ENCODE peak calls at places on chromosomes 13 and 19, in seven cellular contexts. One of them, this sample, is unnamed. For H3K9me3, the result is how much of the 10 kb centered on the place peaks cover.

GRCh38 chr13:113548171-113548641 is 36.3 kb upstream of the TFDP1 start:
- DNase-seq in stomach: no peak
- DNase-seq in IMR-90: no peak
- DNase-seq in endothelial cell of umbilical vein: no peak
- DNase-seq in tibial nerve: no peak
- DNase-seq in esophagus muscularis mucosa: no peak
- DNase-seq in body of pancreas: no peak
- DNase-seq in this sample: no peak

GRCh38 chr13:46295531-46296464 is 84.1 kb downstream of the LRRC63 start:
- DNase-seq in tibial nerve: no peak
- DNase-seq in IMR-90: peak
- DNase-seq in esophagus muscularis mucosa: no peak
- DNase-seq in body of pancreas: peak
- DNase-seq in endothelial cell of umbilical vein: peak
- DNase-seq in stomach: peak
- DNase-seq in this sample: no peak

GRCh38 chr19:19653597-19654147 is 9.8 kb downstream of the ATP13A1 start:
- DNase-seq in IMR-90: no peak
- DNase-seq in body of pancreas: no peak
- DNase-seq in stomach: no peak
- DNase-seq in tibial nerve: no peak
- DNase-seq in endothelial cell of umbilical vein: no peak
- DNase-seq in esophagus muscularis mucosa: no peak
- DNase-seq in this sample: no peak

GRCh38 chr13:62482351-62482750 is 1066.7 kb upstream of the PCDH20 start:
- DNase-seq in endothelial cell of umbilical vein: peak
- DNase-seq in esophagus muscularis mucosa: no peak
- DNase-seq in tibial nerve: no peak
- DNase-seq in body of pancreas: no peak
- DNase-seq in IMR-90: no peak
- DNase-seq in stomach: no peak
- DNase-seq in this sample: no peak

GRCh38 chr19:2048959-2049740 is 1.9 kb downstream of the MKNK2 start:
- DNase-seq in IMR-90: no peak
- DNase-seq in stomach: no peak
- DNase-seq in endothelial cell of umbilical vein: no peak
- DNase-seq in esophagus muscularis mucosa: no peak
- DNase-seq in body of pancreas: no peak
- DNase-seq in tibial nerve: no peak
- DNase-seq in this sample: no peak

GRCh38 chr19:17846146-17846545 is 1.6 kb downstream of the JAK3 start:
- DNase-seq in body of pancreas: no peak
- DNase-seq in endothelial cell of umbilical vein: no peak
- DNase-seq in esophagus muscularis mucosa: no peak
- DNase-seq in stomach: no peak
- DNase-seq in tibial nerve: no peak
- DNase-seq in IMR-90: no peak
- DNase-seq in this sample: no peak

GRCh38 chr13:72125561-72125960 is 258.6 kb upstream of the DACH1 start:
- DNase-seq in tibial nerve: no peak
- DNase-seq in stomach: no peak
- DNase-seq in IMR-90: no peak
- DNase-seq in esophagus muscularis mucosa: no peak
- DNase-seq in body of pancreas: no peak
- DNase-seq in endothelial cell of umbilical vein: no peak
- DNase-seq in this sample: no peak

GRCh38 chr19:50418186-50419021 is at the start of gene SPIB:
- DNase-seq in body of pancreas: no peak
- DNase-seq in esophagus muscularis mucosa: no peak
- DNase-seq in endothelial cell of umbilical vein: no peak
- DNase-seq in stomach: no peak
- DNase-seq in tibial nerve: no peak
- DNase-seq in IMR-90: no peak
- DNase-seq in this sample: no peak

GRCh38 chr13:102317593-102317992 is 84.3 kb downstream of the FGF14 start:
- DNase-seq in endothelial cell of umbilical vein: no peak
- DNase-seq in tibial nerve: peak
- DNase-seq in stomach: peak
- DNase-seq in IMR-90: peak
- DNase-seq in body of pancreas: peak
- DNase-seq in esophagus muscularis mucosa: no peak
- DNase-seq in this sample: no peak

GRCh38 chr13:104460553-104460952 is 1394.3 kb upstream of the SLC10A2 start:
- DNase-seq in body of pancreas: no peak
- DNase-seq in esophagus muscularis mucosa: no peak
- DNase-seq in stomach: no peak
- DNase-seq in IMR-90: no peak
- DNase-seq in tibial nerve: no peak
- DNase-seq in endothelial cell of umbilical vein: peak
- DNase-seq in this sample: no peak

GRCh38 chr19:7927605-7928333 is 1.8 kb upstream of the CTXN1 start:
- DNase-seq in stomach: no peak
- DNase-seq in esophagus muscularis mucosa: no peak
- DNase-seq in body of pancreas: no peak
- DNase-seq in tibial nerve: no peak
- DNase-seq in IMR-90: no peak
- DNase-seq in endothelial cell of umbilical vein: no peak
- DNase-seq in this sample: no peak

GRCh38 chr19:6062274-6062673 is 48.0 kb downstream of the RFX2 start:
- DNase-seq in endothelial cell of umbilical vein: peak
- DNase-seq in esophagus muscularis mucosa: no peak
- DNase-seq in stomach: peak
- DNase-seq in tibial nerve: no peak
- DNase-seq in IMR-90: no peak
- DNase-seq in body of pancreas: peak
- DNase-seq in this sample: no peak

GRCh38 chr13:50424993-50425392 is 409.7 kb downstream of the KCNRG start:
- DNase-seq in esophagus muscularis mucosa: no peak
- DNase-seq in stomach: no peak
- DNase-seq in body of pancreas: no peak
- DNase-seq in endothelial cell of umbilical vein: no peak
- DNase-seq in tibial nerve: no peak
- DNase-seq in IMR-90: no peak
- DNase-seq in this sample: no peak

GRCh38 chr19:35790981-35791813 is 15.8 kb downstream of the ARHGAP33 start:
- DNase-seq in IMR-90: no peak
- DNase-seq in body of pancreas: peak
- DNase-seq in stomach: no peak
- DNase-seq in tibial nerve: no peak
- DNase-seq in esophagus muscularis mucosa: no peak
- DNase-seq in endothelial cell of umbilical vein: no peak
- DNase-seq in this sample: peak

GRCh38 chr19:5032101-5032967 is 63.4 kb downstream of the KDM4B start:
- DNase-seq in esophagus muscularis mucosa: no peak
- DNase-seq in body of pancreas: no peak
- DNase-seq in tibial nerve: no peak
- DNase-seq in IMR-90: no peak
- DNase-seq in endothelial cell of umbilical vein: no peak
- DNase-seq in stomach: no peak
- DNase-seq in this sample: no peak

GRCh38 chr19:13717194-13717643 is 47.1 kb upstream of the MRI1 start:
- DNase-seq in endothelial cell of umbilical vein: no peak
- DNase-seq in body of pancreas: no peak
- DNase-seq in IMR-90: peak
- DNase-seq in tibial nerve: no peak
- DNase-seq in esophagus muscularis mucosa: no peak
- DNase-seq in stomach: no peak
- DNase-seq in this sample: no peak

GRCh38 chr13:83937579-83937978 is 55.3 kb upstream of the SLITRK1 start:
- DNase-seq in IMR-90: no peak
- DNase-seq in endothelial cell of umbilical vein: no peak
- DNase-seq in tibial nerve: no peak
- DNase-seq in body of pancreas: no peak
- DNase-seq in esophagus muscularis mucosa: no peak
- DNase-seq in stomach: no peak
- DNase-seq in this sample: no peak

GRCh38 chr13:23643828-23644419 is 73.7 kb downstream of the TNFRSF19 start:
- DNase-seq in esophagus muscularis mucosa: no peak
- DNase-seq in tibial nerve: no peak
- DNase-seq in IMR-90: no peak
- DNase-seq in endothelial cell of umbilical vein: no peak
- DNase-seq in stomach: no peak
- DNase-seq in body of pancreas: no peak
- DNase-seq in this sample: no peak

GRCh38 chr19:591099-591958 is 1.6 kb downstream of the HCN2 start:
- DNase-seq in tibial nerve: no peak
- DNase-seq in endothelial cell of umbilical vein: no peak
- DNase-seq in stomach: no peak
- DNase-seq in body of pancreas: no peak
- DNase-seq in esophagus muscularis mucosa: no peak
- DNase-seq in IMR-90: no peak
- DNase-seq in this sample: no peak

GRCh38 chr13:89382986-89383385 is 1711.8 kb downstream of the SLITRK5 start:
- DNase-seq in endothelial cell of umbilical vein: no peak
- DNase-seq in tibial nerve: no peak
- DNase-seq in stomach: no peak
- DNase-seq in IMR-90: no peak
- DNase-seq in esophagus muscularis mucosa: no peak
- DNase-seq in body of pancreas: no peak
- DNase-seq in this sample: no peak

GRCh38 chr13:32135655-32136054 is 104.1 kb downstream of the FRY start:
- DNase-seq in body of pancreas: no peak
- DNase-seq in stomach: no peak
- DNase-seq in IMR-90: peak
- DNase-seq in endothelial cell of umbilical vein: no peak
- DNase-seq in tibial nerve: no peak
- DNase-seq in esophagus muscularis mucosa: no peak
- DNase-seq in this sample: no peak

GRCh38 chr13:60623131-60623530 is 226.1 kb downstream of the TDRD3 start:
- DNase-seq in stomach: no peak
- DNase-seq in esophagus muscularis mucosa: no peak
- DNase-seq in tibial nerve: no peak
- DNase-seq in endothelial cell of umbilical vein: no peak
- DNase-seq in body of pancreas: no peak
- DNase-seq in IMR-90: no peak
- DNase-seq in this sample: no peak

GRCh38 chr19:50203281-50204080 is at the start of gene MYH14:
- DNase-seq in body of pancreas: peak
- DNase-seq in endothelial cell of umbilical vein: peak
- DNase-seq in esophagus muscularis mucosa: peak
- DNase-seq in IMR-90: no peak
- DNase-seq in stomach: peak
- DNase-seq in tibial nerve: peak
- DNase-seq in this sample: peak

GRCh38 chr13:95536629-95537241 is 15.8 kb upstream of the CLDN10 start:
- DNase-seq in endothelial cell of umbilical vein: peak
- DNase-seq in tibial nerve: no peak
- DNase-seq in esophagus muscularis mucosa: no peak
- DNase-seq in stomach: no peak
- DNase-seq in IMR-90: peak
- DNase-seq in body of pancreas: peak
- DNase-seq in this sample: peak
- TF ChIP-seq POLR2A in endothelial cell of umbilical vein: no peak
- TF ChIP-seq POLR2A in tibial nerve: no peak
- TF ChIP-seq POLR2A in esophagus muscularis mucosa: no peak
- TF ChIP-seq POLR2A in stomach: no peak
- TF ChIP-seq POLR2A in IMR-90: no peak
- TF ChIP-seq POLR2A in body of pancreas: no peak
- TF ChIP-seq POLR2A in this sample: no peak

GRCh38 chr13:107977175-107977574 is 238.2 kb downstream of the LIG4 start:
- DNase-seq in stomach: no peak
- DNase-seq in body of pancreas: no peak
- DNase-seq in esophagus muscularis mucosa: no peak
- DNase-seq in endothelial cell of umbilical vein: no peak
- DNase-seq in IMR-90: no peak
- DNase-seq in tibial nerve: no peak
- DNase-seq in this sample: no peak
- H3K9me3 ChIP-seq in stomach: under half
- H3K9me3 ChIP-seq in body of pancreas: under half
- H3K9me3 ChIP-seq in esophagus muscularis mucosa: under half
- H3K9me3 ChIP-seq in endothelial cell of umbilical vein: under half
- H3K9me3 ChIP-seq in IMR-90: under half
- H3K9me3 ChIP-seq in tibial nerve: under half
- H3K9me3 ChIP-seq in this sample: under half

GRCh38 chr19:10114651-10115391 is 3.3 kb downstream of the P2RY11 start:
- DNase-seq in endothelial cell of umbilical vein: no peak
- DNase-seq in tibial nerve: no peak
- DNase-seq in IMR-90: no peak
- DNase-seq in body of pancreas: no peak
- DNase-seq in esophagus muscularis mucosa: no peak
- DNase-seq in stomach: no peak
- DNase-seq in this sample: no peak

GRCh38 chr19:10116085-10116865 is 3.4 kb downstream of the EIF3G start:
- DNase-seq in esophagus muscularis mucosa: no peak
- DNase-seq in tibial nerve: no peak
- DNase-seq in stomach: no peak
- DNase-seq in body of pancreas: no peak
- DNase-seq in IMR-90: no peak
- DNase-seq in endothelial cell of umbilical vein: no peak
- DNase-seq in this sample: no peak

GRCh38 chr19:10113964-10114650 is 2.6 kb downstream of the P2RY11 start:
- DNase-seq in tibial nerve: no peak
- DNase-seq in endothelial cell of umbilical vein: no peak
- DNase-seq in stomach: no peak
- DNase-seq in body of pancreas: no peak
- DNase-seq in esophagus muscularis mucosa: no peak
- DNase-seq in IMR-90: no peak
- DNase-seq in this sample: no peak

GRCh38 chr19:10116866-10117616 is 2.7 kb downstream of the EIF3G start:
- DNase-seq in endothelial cell of umbilical vein: no peak
- DNase-seq in body of pancreas: no peak
- DNase-seq in stomach: no peak
- DNase-seq in esophagus muscularis mucosa: no peak
- DNase-seq in tibial nerve: no peak
- DNase-seq in IMR-90: no peak
- DNase-seq in this sample: no peak

DNA sequence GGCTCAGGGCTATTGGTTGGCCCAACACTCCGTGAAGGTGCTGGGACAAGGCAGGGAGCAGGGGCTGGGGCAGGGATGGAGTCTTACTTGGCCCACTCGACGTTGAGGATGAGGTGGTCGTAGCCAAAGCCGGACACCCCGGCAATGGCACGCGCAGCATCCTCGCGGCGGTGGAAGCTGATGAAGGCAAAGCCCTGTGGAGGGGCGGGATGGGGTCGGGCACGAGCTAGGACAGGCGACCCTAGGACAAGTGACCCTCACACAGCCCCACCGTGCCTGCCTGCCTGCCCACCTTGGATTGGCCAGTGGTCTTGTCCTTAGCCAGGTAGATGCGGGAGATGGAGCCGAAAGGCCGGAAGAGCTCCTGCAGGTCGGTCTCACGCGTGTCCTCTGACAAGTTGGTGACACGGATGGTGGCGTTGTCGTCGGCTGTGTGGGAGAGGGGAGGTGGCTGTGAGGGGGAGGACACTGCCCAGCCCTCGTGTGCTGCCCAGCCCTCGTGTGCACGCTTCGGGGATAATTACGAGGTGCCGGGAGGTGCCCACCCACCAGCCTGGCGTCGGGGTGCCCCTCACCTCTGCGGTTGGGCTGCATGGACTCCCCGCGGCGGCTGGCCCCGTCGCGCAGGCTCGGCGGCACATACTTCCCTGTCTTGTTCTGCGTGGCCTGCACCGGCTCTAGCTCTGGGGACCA is 4.0 kb downstream of the P2RY11 start:
- DNase-seq in stomach: no peak
- DNase-seq in endothelial cell of umbilical vein: no peak
- DNase-seq in body of pancreas: no peak
- DNase-seq in esophagus muscularis mucosa: no peak
- DNase-seq in tibial nerve: no peak
- DNase-seq in IMR-90: no peak
- DNase-seq in this sample: no peak
- TF ChIP-seq POLR2A in stomach: no peak
- TF ChIP-seq POLR2A in endothelial cell of umbilical vein: peak
- TF ChIP-seq POLR2A in body of pancreas: no peak
- TF ChIP-seq POLR2A in esophagus muscularis mucosa: no peak
- TF ChIP-seq POLR2A in tibial nerve: no peak
- TF ChIP-seq POLR2A in IMR-90: no peak
- TF ChIP-seq POLR2A in this sample: no peak

GRCh38 chr19:58183822-58184215 is 958 bp downstream of the ZNF274 start:
- DNase-seq in tibial nerve: no peak
- DNase-seq in endothelial cell of umbilical vein: no peak
- DNase-seq in esophagus muscularis mucosa: no peak
- DNase-seq in stomach: no peak
- DNase-seq in IMR-90: no peak
- DNase-seq in body of pancreas: no peak
- DNase-seq in this sample: no peak
- H3K9me3 ChIP-seq in tibial nerve: half or more
- H3K9me3 ChIP-seq in endothelial cell of umbilical vein: under half
- H3K9me3 ChIP-seq in esophagus muscularis mucosa: half or more
- H3K9me3 ChIP-seq in stomach: half or more
- H3K9me3 ChIP-seq in IMR-90: half or more
- H3K9me3 ChIP-seq in body of pancreas: under half
- H3K9me3 ChIP-seq in this sample: half or more

This sample was measured in A549.